ENCODE peak calls at places on chromosomes 6 and 20, in eight cellular contexts. M is astrocyte of the cerebellum, E is AG09319, H is endodermal cell, P is heart left ventricle, N is choroid plexus epithelial cell, Z is GM06990, U is B cell. L is an unnamed sample.

GRCh38 chr20:20536240-20536933 is 168.5 kb downstream of the INSM1 start:
- DNase-seq in M (no peak), E (no peak), H (no peak), P (no peak), N (no peak), Z (no peak), U (no peak), L (no peak)

GRCh38 chr6:83875843-83876242 is 16.4 kb downstream of the CYB5R4 start:
- DNase-seq in M (no peak), E (no peak), H (no peak), P (no peak), N (no peak), Z (no peak), U (no peak), L (no peak)

GRCh38 chr6:142138876-142139275 is 6.2 kb downstream of the GJE1 start:
- DNase-seq in M (no peak), E (no peak), H (no peak), P (no peak), N (no peak), Z (no peak), U (no peak), L (no peak)

GRCh38 chr6:133637436-133637835 is 251.5 kb upstream of the TCF21 start:
- DNase-seq in M (no peak), E (no peak), H (no peak), P (no peak), N (peak; percentile 14), Z (no peak), U (no peak), L (no peak)

GRCh38 chr6:152312434-152312833 is 324.7 kb downstream of the SYNE1 start:
- DNase-seq in M (no peak), E (no peak), H (no peak), P (no peak), N (no peak), Z (no peak), U (no peak), L (no peak)

GRCh38 chr6:116096979-116097816 is 3.5 kb upstream of the NT5DC1 start:
- DNase-seq in M (no peak), E (no peak), H (no peak), P (no peak), N (peak; percentile 50), Z (no peak), U (no peak), L (no peak)

GRCh38 chr6:68639826-68640505 is 4.9 kb downstream of the ADGRB3 start:
- DNase-seq in M (no peak), E (no peak), H (peak; percentile 52), P (peak; percentile 11), N (no peak), Z (no peak), U (no peak), L (no peak)

GRCh38 chr6:132675749-132676148 is 16.8 kb upstream of the TAAR1 start:
- DNase-seq in M (no peak), E (no peak), H (no peak), P (no peak), N (no peak), Z (no peak), U (no peak), L (no peak)

GRCh38 chr20:58715709-58716475 is 23.3 kb downstream of the NPEPL1 start:
- DNase-seq in M (no peak), E (no peak), H (peak; percentile 43), P (peak; percentile 3), N (no peak), Z (no peak), U (no peak), L (no peak)

GRCh38 chr6:137900815-137901214 is 33.8 kb downstream of the TNFAIP3 start:
- DNase-seq in M (no peak), E (no peak), H (no peak), P (no peak), N (no peak), Z (no peak), U (no peak), L (no peak)

GRCh38 chr6:3457710-3458605 is 1.1 kb upstream of the SLC22A23 start:
- DNase-seq in M (no peak), E (no peak), H (peak; percentile 72), P (peak; percentile 16), N (peak; percentile 43), Z (no peak), U (no peak), L (no peak)

DNA sequence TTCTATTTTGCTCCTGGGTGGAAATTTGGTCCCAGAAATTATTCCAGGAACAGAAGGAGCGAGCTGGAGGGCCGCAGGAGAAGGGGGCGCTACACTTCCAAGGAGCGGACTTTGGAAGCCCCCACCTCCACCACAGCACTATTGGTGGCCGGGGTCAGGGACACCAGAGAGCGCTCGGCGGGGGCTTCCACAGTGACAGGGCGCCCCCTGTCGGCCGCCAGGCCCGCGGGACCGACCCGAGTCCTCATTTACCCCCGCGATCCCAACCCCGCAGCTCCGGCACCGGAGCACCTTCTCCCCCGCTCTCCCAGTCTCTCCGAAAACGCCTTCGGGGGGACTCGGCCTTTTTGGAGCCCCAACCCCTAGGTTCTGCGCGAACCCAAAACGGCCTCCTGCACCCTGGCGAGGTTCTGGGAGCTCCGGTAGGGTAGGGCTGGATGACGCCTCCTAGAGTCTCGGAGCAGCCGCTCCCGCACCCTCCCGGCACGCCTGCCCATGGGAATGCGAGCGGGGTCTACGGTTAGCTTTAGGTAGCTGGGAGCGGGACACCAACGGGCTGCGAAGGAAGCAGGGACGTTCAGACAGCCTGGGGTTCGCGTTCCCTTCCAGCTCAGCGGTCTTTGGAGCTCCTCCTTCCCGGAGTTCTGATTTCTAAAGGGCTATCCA is 2.4 kb upstream of the FOXA2 start:
- DNase-seq in M (no peak), E (no peak), H (peak; percentile 92), P (no peak), N (no peak), Z (peak; percentile 43), U (no peak), L (no peak)
- TF ChIP-seq CTCF in M (peak; percentile 24), E (peak; percentile 53), H (peak; percentile 99), P (peak; percentile 43), N (peak; percentile 44), Z (peak; percentile 77), U (no peak), L (peak; percentile 53)

DNA sequence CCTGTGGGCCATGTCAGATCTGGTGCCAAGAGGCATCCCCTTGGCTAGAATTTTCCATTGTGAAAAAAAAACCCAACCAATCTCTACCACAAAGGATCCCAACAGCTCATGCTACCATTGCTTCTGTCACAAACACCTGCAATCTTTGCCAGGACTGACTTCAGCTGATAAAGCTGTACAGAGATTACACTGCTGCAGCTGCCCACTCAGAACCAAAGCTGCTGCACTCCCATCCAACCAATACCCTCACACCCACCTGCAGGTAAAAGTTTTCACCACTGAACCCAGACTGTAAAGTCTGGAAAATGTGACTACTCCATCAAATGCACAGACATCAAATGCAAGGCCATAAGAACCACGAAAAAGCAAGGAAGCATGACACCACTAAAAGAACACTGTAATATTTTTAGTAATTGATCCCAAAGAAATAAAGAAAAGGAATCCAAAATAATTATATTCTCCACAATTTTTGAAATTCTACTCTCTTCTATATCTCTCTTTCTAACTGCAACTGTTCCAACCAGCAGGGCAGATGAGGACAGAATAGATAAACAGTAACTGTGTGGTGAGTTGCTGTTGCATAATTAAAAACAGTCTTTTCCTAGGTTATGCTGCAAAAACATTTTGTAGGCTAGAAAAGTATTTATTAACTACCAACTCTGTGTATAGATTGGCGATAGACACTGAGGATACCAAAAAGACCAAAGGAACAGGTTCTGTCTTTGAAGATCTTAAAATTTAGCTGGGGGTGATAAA is 128.0 kb upstream of the MCHR2 start:
- DNase-seq in M (no peak), E (no peak), H (no peak), P (no peak), N (no peak), Z (no peak), U (no peak), L (no peak)
- TF ChIP-seq CTCF in M (no peak), E (no peak), H (no peak), P (no peak), N (no peak), Z (no peak), U (no peak), L (no peak)

GRCh38 chr6:33606642-33607041 is 14.5 kb upstream of the ITPR3 start:
- DNase-seq in M (no peak), E (no peak), H (no peak), P (no peak), N (no peak), Z (no peak), U (no peak), L (no peak)

GRCh38 chr6:33609444-33610034 is 11.6 kb upstream of the ITPR3 start:
- DNase-seq in M (no peak), E (no peak), H (no peak), P (peak; percentile 59), N (no peak), Z (no peak), U (no peak), L (peak; percentile 84)

GRCh38 chr6:33607126-33607783 is 13.9 kb upstream of the ITPR3 start:
- DNase-seq in M (no peak), E (no peak), H (peak; percentile 58), P (no peak), N (no peak), Z (no peak), U (no peak), L (no peak)

GRCh38 chr6:33609019-33609418 is 12.1 kb upstream of the ITPR3 start:
- DNase-seq in M (no peak), E (no peak), H (no peak), P (no peak), N (no peak), Z (no peak), U (no peak), L (no peak)

DNA sequence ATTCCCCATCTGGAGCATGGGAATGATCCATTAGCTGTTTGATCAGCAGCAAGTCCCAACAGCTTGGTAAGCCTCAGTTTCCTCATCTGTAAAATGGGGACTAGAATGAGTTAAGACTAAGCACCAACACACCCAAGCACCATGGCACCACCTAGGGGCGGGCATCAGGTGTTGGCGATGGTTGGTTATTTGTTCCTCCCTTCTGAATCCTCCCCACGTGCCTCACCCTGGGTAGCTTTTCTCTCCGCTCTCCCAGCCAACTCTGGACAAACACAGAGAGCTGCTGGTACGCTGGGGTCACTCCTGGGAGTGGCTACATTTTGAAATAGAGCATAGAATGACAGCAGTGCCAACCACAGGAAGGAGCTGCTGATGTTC is 13.3 kb upstream of the ITPR3 start:
- DNase-seq in M (no peak), E (no peak), H (peak; percentile 57), P (no peak), N (no peak), Z (no peak), U (peak; percentile 61), L (no peak)
- TF ChIP-seq CTCF in M (peak; percentile 15), E (no peak), H (peak; percentile 47), P (no peak), N (peak; percentile 25), Z (peak; percentile 77), U (peak; percentile 74), L (peak; percentile 56)

GRCh38 chr6:31532644-31533454 is 4.1 kb downstream of the MCCD1 start:
- DNase-seq in M (no peak), E (no peak), H (no peak), P (no peak), N (no peak), Z (no peak), U (no peak), L (no peak)

GRCh38 chr6:31531771-31532643 is 3.2 kb downstream of the MCCD1 start:
- DNase-seq in M (no peak), E (no peak), H (no peak), P (no peak), N (no peak), Z (no peak), U (no peak), L (no peak)

GRCh38 chr6:31529329-31530150 is 778 bp downstream of the MCCD1 start:
- DNase-seq in M (no peak), E (no peak), H (peak; percentile 84), P (no peak), N (no peak), Z (no peak), U (no peak), L (no peak)

GRCh38 chr6:31530659-31531058 is 1.9 kb downstream of the MCCD1 start:
- DNase-seq in M (no peak), E (no peak), H (peak; percentile 60), P (no peak), N (no peak), Z (no peak), U (no peak), L (no peak)

GRCh38 chr6:31531162-31531561 is 2.4 kb downstream of the MCCD1 start:
- DNase-seq in M (no peak), E (no peak), H (no peak), P (no peak), N (no peak), Z (no peak), U (no peak), L (no peak)
- TF ChIP-seq CTCF in M (no peak), E (no peak), H (no peak), P (no peak), N (no peak), Z (no peak), U (no peak), L (no peak)